ENCODE peak calls at places on chromosomes 12 and 14, in nine cellular contexts. N is T47D; J is stimulated activated CD4-positive, alpha-beta T cell treated with anti-CD3 and anti-CD28 coated beads, Interleukin-4, amount 100 ng/mL, for 48 hours; S is epithelial cell of esophagus; O is lung; D is NCI-H1417; U is frontal cortex; L is thoracic aorta; Z is GM10248. R is an unnamed sample.

GRCh38 chr12:45354399-45354798 is 138.5 kb downstream of the ANO6 start:
- DNase-seq in O (no peak), L (no peak), Z (no peak), D (no peak), J (no peak), N (no peak), S (no peak), U (no peak), R (no peak)

GRCh38 chr14:105210266-105211025 is 29.3 kb upstream of the NUDT14 start:
- DNase-seq in L (no peak), S (no peak), J (no peak), D (no peak), U (no peak), N (no peak), Z (no peak), O (no peak), R (no peak)

GRCh38 chr14:51357250-51357649 is 117.2 kb downstream of the TMX1 start:
- DNase-seq in O (no peak), U (no peak), N (no peak), D (no peak), J (no peak), Z (no peak), L (no peak), S (peak), R (no peak)

GRCh38 chr12:48998497-48999353 is 450 bp downstream of the DDN start:
- DNase-seq in Z (peak), J (no peak), S (no peak), D (no peak), O (no peak), N (no peak), L (no peak), U (no peak), R (no peak)

GRCh38 chr12:132866251-132866828 is 21.1 kb downstream of the CHFR start:
- DNase-seq in N (no peak), D (no peak), J (no peak), S (peak), L (no peak), Z (no peak), U (no peak), O (no peak), R (no peak)

GRCh38 chr12:104833756-104834155 is 124.3 kb downstream of the SLC41A2 start:
- DNase-seq in U (no peak), S (no peak), D (no peak), Z (no peak), J (no peak), L (no peak), O (no peak), N (no peak), R (no peak)

GRCh38 chr14:50943943-50944646 is at the start of gene PYGL:
- DNase-seq in O (peak), N (peak), D (peak), U (peak), J (peak), S (peak), Z (peak), L (peak), R (peak)

GRCh38 chr12:3199551-3200031 is 122.4 kb downstream of the TSPAN9 start:
- DNase-seq in N (no peak), O (no peak), J (no peak), Z (no peak), L (no peak), S (peak), U (peak), D (no peak), R (no peak)

GRCh38 chr14:89767861-89768268 is 186.7 kb downstream of the EFCAB11 start:
- DNase-seq in J (peak), U (no peak), N (peak), Z (peak), D (peak), S (peak), O (no peak), L (no peak), R (no peak)

GRCh38 chr12:113506867-113507266 is 35.2 kb upstream of the LHX5 start:
- DNase-seq in N (no peak), L (no peak), O (no peak), Z (no peak), S (no peak), J (no peak), D (no peak), U (no peak), R (no peak)

GRCh38 chr14:68659021-68659931 is 133.6 kb downstream of the ZFP36L1 start:
- DNase-seq in D (no peak), O (no peak), S (no peak), U (no peak), Z (no peak), J (no peak), N (peak), L (no peak), R (no peak)

GRCh38 chr12:25124493-25124892 is 70.5 kb downstream of the DNAI7 start:
- DNase-seq in N (no peak), U (no peak), O (no peak), Z (no peak), D (no peak), S (peak), J (no peak), L (no peak), R (no peak)

GRCh38 chr14:66085224-66085623 is 400.9 kb upstream of the CCDC196 start:
- DNase-seq in Z (no peak), D (no peak), U (no peak), S (no peak), N (no peak), L (no peak), O (no peak), J (no peak), R (no peak)

GRCh38 chr12:67590122-67590795 is 58.3 kb upstream of the DYRK2 start:
- DNase-seq in S (no peak), U (no peak), L (no peak), J (no peak), O (no peak), D (no peak), Z (no peak), N (no peak), R (no peak)

GRCh38 chr14:66965831-66966230 is 223.4 kb upstream of the GARIN2 start:
- DNase-seq in S (peak), Z (no peak), N (no peak), U (no peak), O (no peak), J (no peak), D (no peak), L (no peak), R (no peak)

GRCh38 chr12:53941750-53942149 is 3.1 kb downstream of the HOXC13 start:
- DNase-seq in O (no peak), Z (no peak), U (no peak), D (no peak), N (no peak), L (no peak), J (no peak), S (no peak), R (no peak)

GRCh38 chr14:102957222-102957621 is 34.8 kb downstream of the AMN start:
- DNase-seq in U (no peak), L (no peak), J (no peak), O (no peak), N (no peak), D (no peak), Z (no peak), S (no peak), R (no peak)

GRCh38 chr14:50230601-50231474 is 540 bp downstream of the SOS2 start:
- DNase-seq in J (peak), S (peak), Z (peak), D (peak), U (peak), O (peak), N (peak), L (no peak), R (no peak)

GRCh38 chr12:1201886-1202285 is 210.9 kb downstream of the ERC1 start:
- DNase-seq in O (no peak), J (no peak), N (no peak), Z (no peak), U (no peak), D (no peak), L (no peak), S (peak), R (no peak)

GRCh38 chr12:53231859-53232640 is at the start of gene RARG:
- DNase-seq in U (no peak), N (peak), L (peak), S (peak), O (peak), Z (peak), D (no peak), J (peak), R (peak)

GRCh38 chr14:99604766-99605298 is 825 bp upstream of the CCDC85C start:
- DNase-seq in S (peak), U (peak), O (no peak), L (no peak), N (peak), D (peak), J (peak), Z (no peak), R (no peak)

GRCh38 chr12:65084579-65084978 is 36.5 kb downstream of the WIF1 start:
- DNase-seq in J (no peak), D (no peak), S (no peak), L (no peak), N (no peak), Z (no peak), U (no peak), O (no peak), R (no peak)

GRCh38 chr14:101965796-101966718 is 1.7 kb downstream of the DYNC1H1 start:
- DNase-seq in N (no peak), S (no peak), D (no peak), U (no peak), O (no peak), J (no peak), L (no peak), Z (no peak), R (no peak)

GRCh38 chr14:50082784-50083466 is 33.4 kb downstream of the VCPKMT start:
- DNase-seq in L (no peak), J (peak), U (no peak), Z (peak), N (no peak), O (no peak), S (peak), D (no peak), R (no peak)

GRCh38 chr14:102902086-102902485 is 20.4 kb upstream of the AMN start:
- DNase-seq in N (no peak), S (no peak), L (no peak), Z (no peak), U (no peak), J (no peak), D (no peak), O (no peak), R (no peak)

GRCh38 chr12:54328595-54329337 is 3.8 kb downstream of the COPZ1 start:
- DNase-seq in S (no peak), D (no peak), U (no peak), O (no peak), L (no peak), Z (no peak), J (no peak), N (no peak), R (no peak)

GRCh38 chr14:105617201-105617777 is 90.9 kb downstream of the TMEM121 start:
- DNase-seq in N (no peak), D (no peak), S (no peak), L (no peak), J (no peak), O (no peak), U (no peak), Z (peak), R (no peak)

GRCh38 chr14:103391048-103391447 is 5.8 kb downstream of the MARK3 start:
- DNase-seq in S (peak), U (no peak), O (no peak), L (no peak), J (no peak), N (no peak), D (peak), Z (peak), R (no peak)

GRCh38 chr12:992647-993046 is 1.6 kb downstream of the ERC1 start:
- DNase-seq in D (no peak), N (no peak), O (no peak), S (no peak), J (no peak), Z (no peak), U (no peak), L (no peak), R (no peak)

GRCh38 chr14:66225337-66225736 is 260.8 kb upstream of the CCDC196 start:
- DNase-seq in U (no peak), L (no peak), S (no peak), Z (no peak), O (no peak), D (no peak), N (no peak), J (no peak), R (no peak)

GRCh38 chr14:99687284-99688209 is 3.4 kb downstream of the CYP46A1 start:
- DNase-seq in U (no peak), O (no peak), L (no peak), N (no peak), S (peak), J (no peak), D (no peak), Z (no peak), R (no peak)

GRCh38 chr12:49626169-49626835 is 2.9 kb downstream of the PRPF40B start:
- DNase-seq in U (no peak), Z (no peak), D (no peak), N (no peak), L (no peak), O (no peak), J (no peak), S (peak), R (no peak)

GRCh38 chr12:85784096-85784720 is 52.0 kb downstream of the RASSF9 start:
- DNase-seq in J (no peak), Z (no peak), L (no peak), S (peak), U (no peak), D (no peak), O (no peak), N (no peak), R (no peak)

GRCh38 chr12:75825686-75826085 is 205.9 kb downstream of the PHLDA1 start:
- DNase-seq in L (no peak), Z (no peak), J (no peak), S (peak), O (no peak), D (no peak), N (no peak), U (no peak), R (no peak)

GRCh38 chr12:24705741-24706358 is 243.1 kb downstream of the BCAT1 start:
- DNase-seq in J (no peak), D (no peak), S (no peak), L (no peak), O (no peak), U (no peak), N (no peak), Z (peak), R (no peak)

GRCh38 chr12:65259501-65259900 is 19.0 kb upstream of the MSRB3 start:
- DNase-seq in O (no peak), S (no peak), D (no peak), L (no peak), J (no peak), Z (no peak), U (no peak), N (no peak), R (no peak)

GRCh38 chr14:76929927-76930326 is 98.6 kb downstream of the IRF2BPL start:
- DNase-seq in J (no peak), D (peak), N (no peak), O (no peak), L (no peak), Z (no peak), S (peak), U (no peak), R (peak)

GRCh38 chr14:23646648-23647549 is 10.7 kb downstream of the DHRS2 start:
- DNase-seq in O (no peak), Z (no peak), D (no peak), U (no peak), S (no peak), J (no peak), L (no peak), N (no peak), R (no peak)

R was measured in NCI-H510A.